ENCODE peak calls at places on chromosomes 13 and 19, in eight cellular contexts. X, R, K, E, U, A, O and J are unnamed samples.

GRCh38 chr13:41960195-41960699 is 662 bp downstream of the VWA8 start:
- DNase-seq in X (peak; percentile 29), R (no peak), K (peak; percentile 19), E (no peak), U (no peak), A (no peak), O (peak; percentile 49), J (no peak)

GRCh38 chr13:43802511-43802910 is 15.7 kb upstream of the ENOX1 start:
- DNase-seq in X (no peak), R (no peak), K (no peak), E (no peak), U (no peak), A (no peak), O (no peak), J (no peak)

GRCh38 chr13:48412881-48413351 is at the start of gene LPAR6:
- DNase-seq in X (peak; percentile 73), R (no peak), K (no peak), E (no peak), U (no peak), A (peak; percentile 67), O (peak; percentile 22), J (no peak)

GRCh38 chr13:30081331-30081730 is 226.0 kb downstream of the KATNAL1 start:
- DNase-seq in X (no peak), R (no peak), K (no peak), E (no peak), U (no peak), A (no peak), O (no peak), J (no peak)

GRCh38 chr13:113804703-113805430 is 45.8 kb downstream of the TMEM255B start:
- DNase-seq in X (no peak), R (peak; percentile 63), K (no peak), E (no peak), U (no peak), A (no peak), O (no peak), J (peak; percentile 77)

GRCh38 chr19:1133471-1133929 is 29.7 kb downstream of the GPX4 start:
- DNase-seq in X (no peak), R (no peak), K (no peak), E (peak; percentile 34), U (no peak), A (peak; percentile 57), O (peak; percentile 55), J (peak; percentile 89)

GRCh38 chr13:100176781-100177389 is 88.0 kb downstream of the PCCA start:
- DNase-seq in X (peak; percentile 54), R (no peak), K (no peak), E (no peak), U (no peak), A (no peak), O (no peak), J (no peak)

GRCh38 chr13:52001120-52001731 is 10.0 kb downstream of the ATP7B start:
- DNase-seq in X (peak; percentile 49), R (no peak), K (no peak), E (peak; percentile 32), U (no peak), A (peak; percentile 70), O (no peak), J (no peak)

GRCh38 chr13:41463823-41464602 is 6.7 kb downstream of the RGCC start:
- DNase-seq in X (no peak), R (peak; percentile 80), K (no peak), E (no peak), U (no peak), A (no peak), O (no peak), J (no peak)

GRCh38 chr13:31538067-31539042 is 201.0 kb upstream of the RXFP2 start:
- DNase-seq in X (peak; percentile 45), R (no peak), K (no peak), E (peak; percentile 8), U (no peak), A (peak; percentile 54), O (no peak), J (no peak)

GRCh38 chr13:34833562-34834182 is 108.4 kb upstream of the NBEA start:
- DNase-seq in X (peak; percentile 2), R (no peak), K (no peak), E (peak; percentile 10), U (peak; percentile 34), A (peak; percentile 7), O (no peak), J (no peak)

GRCh38 chr19:41758846-41759245 is 3.5 kb downstream of the CEACAM6 start:
- DNase-seq in X (no peak), R (no peak), K (no peak), E (no peak), U (no peak), A (no peak), O (no peak), J (no peak)

GRCh38 chr13:98370806-98371553 is 193.9 kb upstream of the RNF113B start:
- DNase-seq in X (peak; percentile 97), R (no peak), K (peak; percentile 67), E (no peak), U (no peak), A (no peak), O (no peak), J (no peak)

GRCh38 chr13:100130092-100130491 is 41.2 kb downstream of the PCCA start:
- DNase-seq in X (no peak), R (no peak), K (no peak), E (no peak), U (no peak), A (no peak), O (peak; percentile 35), J (no peak)

GRCh38 chr13:102089177-102089576 is 312.7 kb downstream of the FGF14 start:
- DNase-seq in X (no peak), R (no peak), K (no peak), E (no peak), U (no peak), A (no peak), O (no peak), J (no peak)

DNA sequence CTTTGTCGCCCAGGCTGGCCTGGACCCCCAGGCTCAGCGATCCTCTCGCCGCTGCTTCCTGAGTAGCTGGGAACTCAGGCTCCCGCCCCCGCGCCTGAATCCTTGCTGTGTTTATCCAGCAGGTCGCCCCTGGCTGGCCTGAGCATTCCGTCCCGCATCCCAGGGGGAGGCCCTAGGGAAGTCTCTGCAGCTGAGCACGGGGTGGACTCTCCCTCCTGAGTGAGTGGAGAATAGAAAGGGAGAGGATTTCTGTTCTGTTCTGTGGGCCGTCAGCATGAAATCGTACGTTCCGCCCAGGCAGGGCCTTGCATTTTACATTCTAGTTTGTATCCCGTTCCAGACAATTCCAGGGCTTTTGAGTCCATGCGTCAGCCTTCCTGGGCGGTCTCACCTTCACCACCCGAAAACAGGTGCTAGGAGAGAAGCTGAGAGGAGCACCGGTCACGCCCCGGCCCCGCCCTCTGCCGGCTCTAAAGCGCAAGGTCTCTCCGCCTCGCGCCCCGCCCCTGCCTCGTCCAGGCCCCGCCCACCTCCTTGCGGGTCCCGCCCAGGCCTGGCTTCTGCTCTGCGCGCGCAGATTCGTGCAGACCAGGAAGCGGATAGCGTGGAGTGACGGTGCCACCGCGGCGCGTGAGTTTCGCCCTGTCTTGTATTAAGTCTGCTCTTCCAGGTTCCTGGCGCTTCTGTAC is at the start of gene ZNF761:
- DNase-seq in X (peak; percentile 86), R (peak; percentile 99), K (peak; percentile 98), E (peak; percentile 84), U (peak; percentile 87), A (peak; percentile 91), O (peak; percentile 95), J (peak; percentile 100)
- TF ChIP-seq POLR2A in X (peak; percentile 76), R (no peak), K (peak; percentile 86), E (peak; percentile 34), U (peak; percentile 63), A (peak; percentile 89), O (peak; percentile 75), J (no peak)

DNA sequence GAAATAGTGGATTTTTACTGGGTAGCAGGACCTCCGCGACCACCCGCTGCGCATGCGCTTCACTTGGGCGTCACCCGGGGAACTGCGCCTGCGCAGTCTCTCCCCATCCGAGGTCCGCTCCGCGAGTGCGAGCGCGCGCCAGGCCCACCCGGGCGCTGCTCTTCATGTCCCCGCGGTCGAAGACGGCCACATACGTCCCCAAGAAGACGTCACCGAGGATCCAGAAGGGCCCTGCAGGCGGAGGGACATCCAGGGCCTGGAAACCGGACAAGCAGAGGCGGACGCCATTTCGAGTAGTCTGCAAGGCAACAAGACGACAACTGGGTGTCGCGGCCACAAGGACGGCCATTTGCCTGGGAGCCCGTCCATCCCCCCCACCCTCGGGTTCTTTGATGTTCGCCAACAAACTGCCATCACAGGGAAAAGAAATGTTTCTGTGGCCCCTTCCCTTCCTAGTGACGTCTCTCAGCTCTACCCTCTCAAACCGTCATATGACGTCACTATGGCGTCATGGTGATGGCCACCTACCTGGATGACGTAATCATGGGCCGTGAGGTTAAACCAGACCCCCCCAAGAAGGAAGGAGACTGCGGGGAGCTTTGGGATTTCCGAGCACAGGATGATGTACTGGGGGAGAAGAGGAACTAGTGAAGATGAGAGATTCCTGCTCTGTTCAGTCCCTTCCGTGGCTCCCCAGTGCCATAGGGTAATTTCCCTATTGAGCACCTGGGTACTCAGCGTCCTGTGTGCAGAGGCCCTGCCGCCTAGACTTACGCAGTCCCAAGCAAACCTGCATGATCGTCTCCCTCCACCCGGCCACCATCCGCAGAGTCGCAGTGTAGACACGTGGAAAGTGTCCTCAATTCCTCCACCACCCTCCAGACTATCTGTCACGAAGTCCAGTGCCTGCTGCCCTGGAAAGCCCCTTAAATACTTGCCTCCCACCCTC is 6.7 kb downstream of the NAPSA start:
- DNase-seq in X (peak; percentile 20), R (peak; percentile 93), K (peak; percentile 77), E (no peak), U (no peak), A (no peak), O (no peak), J (peak; percentile 61)
- TF ChIP-seq POLR2A in X (no peak), R (no peak), K (peak; percentile 70), E (no peak), U (no peak), A (no peak), O (peak; percentile 37), J (no peak)

GRCh38 chr19:3054972-3055740 is 7.1 kb downstream of the TLE5 start:
- DNase-seq in X (peak; percentile 17), R (no peak), K (no peak), E (no peak), U (no peak), A (no peak), O (no peak), J (no peak)
- TF ChIP-seq POLR2A in X (no peak), R (no peak), K (peak; percentile 3), E (no peak), U (no peak), A (no peak), O (no peak), J (no peak)

DNA sequence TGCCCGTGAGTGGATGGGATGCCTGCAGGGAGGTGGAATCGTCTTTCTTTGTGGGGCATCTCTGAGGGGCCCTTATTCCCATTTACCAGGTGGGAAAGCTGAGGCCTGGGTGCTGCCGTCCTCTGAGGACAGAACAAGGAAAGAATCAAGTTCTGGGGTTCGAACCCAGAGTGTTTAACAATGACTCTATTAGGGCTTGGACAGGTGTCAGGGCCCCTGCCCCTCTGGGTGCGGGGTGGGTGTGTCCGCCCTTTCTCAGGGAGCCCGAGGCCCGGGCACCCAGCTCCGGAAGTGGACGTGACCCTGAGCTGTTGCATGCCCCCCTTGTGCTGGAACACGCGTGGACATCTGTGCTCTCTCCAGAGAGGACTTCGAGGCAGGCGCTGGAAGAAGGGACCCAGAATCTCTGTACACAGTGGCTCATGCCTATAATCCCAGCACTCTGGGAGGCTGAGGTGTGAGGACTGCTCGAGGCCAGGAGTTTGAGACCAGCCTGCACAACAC is 10.8 kb downstream of the NDUFA11 start:
- DNase-seq in X (no peak), R (no peak), K (no peak), E (no peak), U (no peak), A (no peak), O (no peak), J (no peak)
- TF ChIP-seq POLR2A in X (no peak), R (no peak), K (no peak), E (no peak), U (no peak), A (no peak), O (no peak), J (no peak)